ENCODE peak calls at places on chromosome 3, in five cellular contexts. One of them, this sample, is unnamed.
A peak's percentile ranks its signal among the peaks of the same experiment; 100 is the strongest.

GRCh38 chr3:113193719-113194118 is 17.6 kb upstream of the BOC start:
- DNase-seq in HepG2: no peak
- DNase-seq in GM12878: no peak
- DNase-seq in H1: no peak
- DNase-seq in K562: no peak
- DNase-seq in this sample: no peak

GRCh38 chr3:185250653-185251052 is 3.2 kb downstream of the EHHADH start:
- DNase-seq in GM12878: no peak
- DNase-seq in HepG2: peak; percentile 53
- DNase-seq in K562: no peak
- DNase-seq in H1: no peak
- DNase-seq in this sample: no peak

GRCh38 chr3:71797455-71797854 is 12.5 kb upstream of the PROK2 start:
- DNase-seq in K562: no peak
- DNase-seq in GM12878: no peak
- DNase-seq in H1: no peak
- DNase-seq in HepG2: no peak
- DNase-seq in this sample: no peak

GRCh38 chr3:149534671-149535394 is 60.3 kb downstream of the TM4SF4 start:
- DNase-seq in GM12878: no peak
- DNase-seq in HepG2: no peak
- DNase-seq in K562: no peak
- DNase-seq in H1: no peak
- DNase-seq in this sample: no peak

GRCh38 chr3:119434703-119435102 is 28.7 kb downstream of the TMEM39A start:
- DNase-seq in HepG2: no peak
- DNase-seq in H1: no peak
- DNase-seq in K562: no peak
- DNase-seq in GM12878: no peak
- DNase-seq in this sample: no peak

GRCh38 chr3:168187233-168187632 is 91.5 kb upstream of the GOLIM4 start:
- DNase-seq in H1: no peak
- DNase-seq in GM12878: no peak
- DNase-seq in HepG2: peak; percentile 2
- DNase-seq in K562: no peak
- DNase-seq in this sample: no peak

GRCh38 chr3:86830566-86830965 is 160.4 kb downstream of the VGLL3 start:
- DNase-seq in HepG2: no peak
- DNase-seq in H1: no peak
- DNase-seq in K562: no peak
- DNase-seq in GM12878: no peak
- DNase-seq in this sample: no peak

GRCh38 chr3:157501863-157502262 is 1.4 kb downstream of the VEPH1 start:
- DNase-seq in K562: no peak
- DNase-seq in GM12878: no peak
- DNase-seq in H1: no peak
- DNase-seq in HepG2: no peak
- DNase-seq in this sample: no peak

GRCh38 chr3:44584646-44585501 is at the start of gene ZNF660:
- DNase-seq in H1: peak; percentile 84
- DNase-seq in HepG2: peak; percentile 57
- DNase-seq in GM12878: no peak
- DNase-seq in K562: peak; percentile 17
- DNase-seq in this sample: no peak
- TF ChIP-seq JUND in H1: peak; percentile 13
- TF ChIP-seq JUND in HepG2: no peak
- TF ChIP-seq JUND in GM12878: peak; percentile 11
- TF ChIP-seq JUND in K562: no peak
- TF ChIP-seq JUND in this sample: no peak

DNA sequence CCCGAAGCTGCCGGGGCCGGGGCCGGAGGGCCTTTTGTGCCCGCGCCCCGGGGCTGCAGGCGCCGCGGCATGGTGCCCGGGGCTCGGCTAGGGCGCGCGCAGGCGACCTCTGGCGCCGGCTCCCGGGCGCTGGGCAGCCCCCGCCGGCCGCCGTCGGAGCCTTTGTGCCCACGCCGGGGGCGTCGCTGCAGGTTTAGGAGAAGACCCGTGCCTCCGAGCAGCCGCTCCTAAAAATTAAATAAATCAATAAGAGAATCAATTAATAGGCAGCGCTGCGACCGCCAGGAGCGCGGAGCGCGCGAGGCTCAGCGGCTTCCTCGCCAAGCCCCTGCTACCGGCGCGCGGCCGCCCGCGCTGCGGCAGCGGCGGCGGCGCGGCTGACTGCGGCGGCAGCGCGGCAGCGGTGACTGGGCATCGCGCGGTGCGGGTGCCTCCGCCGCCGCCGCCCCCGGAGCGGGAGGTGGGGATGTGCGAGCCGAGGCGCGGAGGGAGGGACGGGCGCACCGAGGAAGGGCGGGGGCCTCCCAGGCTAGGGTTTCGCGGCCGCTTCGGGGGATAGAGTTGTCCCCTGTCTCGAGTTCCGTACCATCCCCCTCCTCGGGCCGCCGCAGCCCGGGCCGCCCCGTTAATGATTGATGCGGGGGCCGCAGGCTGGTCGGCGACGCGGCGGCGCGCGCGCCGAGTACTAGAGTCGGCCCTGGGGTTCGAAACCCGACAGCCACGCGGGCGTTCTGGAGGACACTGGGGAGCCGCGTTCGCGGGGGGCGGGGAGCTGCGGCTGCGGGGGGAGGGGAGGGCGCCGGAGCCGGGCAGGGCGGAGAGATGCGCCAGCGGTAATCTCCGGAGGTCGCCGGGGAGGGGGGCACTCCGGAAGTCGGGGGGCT is at the start of gene PAQR9:
- DNase-seq in GM12878: no peak
- DNase-seq in HepG2: peak; percentile 47
- DNase-seq in K562: peak; percentile 80
- DNase-seq in H1: peak; percentile 83
- DNase-seq in this sample: no peak
- TF ChIP-seq SIN3A in GM12878: no peak
- TF ChIP-seq SIN3A in HepG2: no peak
- TF ChIP-seq SIN3A in K562: no peak
- TF ChIP-seq SIN3A in H1: no peak
- TF ChIP-seq SIN3A in this sample: no peak

DNA sequence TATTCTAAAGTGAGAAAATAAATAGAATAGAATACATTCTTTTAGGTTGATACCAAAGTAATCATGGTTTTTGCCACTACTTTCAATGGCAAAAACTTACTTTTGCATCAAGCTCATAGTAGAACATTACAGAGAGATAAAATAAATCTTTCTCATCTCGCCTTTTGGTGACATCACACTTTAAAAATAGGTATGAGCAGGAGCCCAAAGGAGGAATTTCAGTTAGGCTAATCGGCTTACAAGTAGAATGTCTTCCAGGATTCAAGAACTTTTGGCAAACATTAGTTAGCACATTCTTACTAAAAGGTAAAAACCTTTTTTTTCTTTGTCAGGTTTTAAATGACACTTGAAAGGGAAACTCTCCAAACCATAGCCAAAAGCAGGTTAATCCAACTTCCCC is 59.7 kb upstream of the CMSS1 start:
- DNase-seq in K562: no peak
- DNase-seq in H1: no peak
- DNase-seq in GM12878: no peak
- DNase-seq in HepG2: no peak
- DNase-seq in this sample: no peak
- TF ChIP-seq ATF3 in K562: no peak
- TF ChIP-seq ATF3 in H1: no peak
- TF ChIP-seq ATF3 in GM12878: no peak
- TF ChIP-seq ATF3 in HepG2: no peak
- TF ChIP-seq ATF3 in this sample: no peak

DNA sequence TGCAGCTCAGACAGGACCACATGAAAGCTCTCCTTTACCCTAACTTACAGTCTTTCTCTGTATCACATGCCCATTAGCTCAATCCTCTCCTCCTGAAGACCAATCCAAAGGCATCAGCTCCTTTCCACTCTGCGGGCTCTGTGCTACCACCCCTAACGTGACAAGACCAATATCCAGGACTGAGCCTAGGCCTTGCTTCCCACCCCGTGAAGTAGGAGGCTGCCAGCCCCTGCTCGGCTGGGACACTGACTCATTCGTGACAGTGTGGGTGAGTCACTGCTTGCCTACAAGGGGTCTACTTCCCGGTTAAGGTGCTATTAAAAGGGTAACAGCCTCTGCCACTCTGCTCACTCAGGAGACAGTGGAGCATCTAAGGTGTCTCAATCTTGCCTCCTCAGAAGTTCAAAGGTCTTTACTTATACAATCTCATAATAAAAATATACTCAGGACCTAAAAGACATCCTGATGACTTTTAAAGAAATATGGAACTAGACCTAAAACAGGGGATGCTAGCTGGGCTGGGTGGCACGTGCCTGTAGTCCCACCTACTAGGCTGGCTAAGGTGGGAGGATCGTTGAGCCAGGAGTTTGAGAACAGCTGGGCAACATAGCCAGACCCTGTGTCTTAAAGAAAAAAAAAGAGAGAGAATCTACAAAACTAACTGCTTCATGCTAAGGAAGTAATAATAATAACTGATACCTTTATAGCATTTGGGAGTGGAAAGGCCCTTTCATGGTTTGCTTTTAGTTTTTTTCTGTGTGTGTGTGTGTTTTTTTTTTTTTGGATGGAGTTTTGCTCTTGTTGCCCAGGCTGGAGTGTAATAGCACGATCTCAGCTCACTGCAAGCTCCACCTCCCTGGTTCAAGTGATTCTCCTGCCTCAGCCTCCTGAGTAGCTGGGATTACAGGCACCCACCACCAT is 55.0 kb downstream of the TMEM44 start:
- DNase-seq in GM12878: no peak
- DNase-seq in H1: no peak
- DNase-seq in HepG2: peak; percentile 48
- DNase-seq in K562: peak; percentile 28
- DNase-seq in this sample: peak; percentile 82
- TF ChIP-seq JUND in GM12878: no peak
- TF ChIP-seq JUND in H1: no peak
- TF ChIP-seq JUND in HepG2: no peak
- TF ChIP-seq JUND in K562: peak; percentile 85
- TF ChIP-seq JUND in this sample: peak; percentile 99